ENCODE peak calls at places on chromosomes 3 and 15, in eight cellular contexts. One of them, this sample, is unnamed.

GRCh38 chr3:122679467-122680291 is 960 bp upstream of the PARP14 start:
- DNase-seq in mesothelial cell of epicardium: no peak
- DNase-seq in tibial nerve: peak
- DNase-seq in MV-4-11: no peak
- DNase-seq in Ammon's horn: peak
- DNase-seq in naive thymus-derived CD4-positive, alpha-beta T cell: no peak
- DNase-seq in GM10248: no peak
- DNase-seq in mammary epithelial cell: peak
- DNase-seq in this sample: no peak

GRCh38 chr3:134389865-134390264 is 15.6 kb upstream of the AMOTL2 start:
- DNase-seq in mesothelial cell of epicardium: no peak
- DNase-seq in tibial nerve: no peak
- DNase-seq in MV-4-11: no peak
- DNase-seq in Ammon's horn: no peak
- DNase-seq in naive thymus-derived CD4-positive, alpha-beta T cell: no peak
- DNase-seq in GM10248: no peak
- DNase-seq in mammary epithelial cell: no peak
- DNase-seq in this sample: no peak

GRCh38 chr15:101128696-101129095 is 123.2 kb downstream of the CHSY1 start:
- DNase-seq in mesothelial cell of epicardium: no peak
- DNase-seq in tibial nerve: no peak
- DNase-seq in MV-4-11: no peak
- DNase-seq in Ammon's horn: no peak
- DNase-seq in naive thymus-derived CD4-positive, alpha-beta T cell: no peak
- DNase-seq in GM10248: no peak
- DNase-seq in mammary epithelial cell: no peak
- DNase-seq in this sample: no peak

GRCh38 chr3:22960326-22960984 is 242.7 kb upstream of the UBE2E2 start:
- DNase-seq in mesothelial cell of epicardium: no peak
- DNase-seq in tibial nerve: peak
- DNase-seq in MV-4-11: no peak
- DNase-seq in Ammon's horn: peak
- DNase-seq in naive thymus-derived CD4-positive, alpha-beta T cell: no peak
- DNase-seq in GM10248: peak
- DNase-seq in mammary epithelial cell: peak
- DNase-seq in this sample: peak

GRCh38 chr3:151766454-151766853 is 32.7 kb downstream of the AADACL2 start:
- DNase-seq in mesothelial cell of epicardium: no peak
- DNase-seq in tibial nerve: no peak
- DNase-seq in MV-4-11: no peak
- DNase-seq in Ammon's horn: no peak
- DNase-seq in naive thymus-derived CD4-positive, alpha-beta T cell: no peak
- DNase-seq in GM10248: no peak
- DNase-seq in mammary epithelial cell: peak
- DNase-seq in this sample: no peak

GRCh38 chr3:52228266-52228665 is 2.8 kb upstream of the TLR9 start:
- DNase-seq in mesothelial cell of epicardium: no peak
- DNase-seq in tibial nerve: no peak
- DNase-seq in MV-4-11: no peak
- DNase-seq in Ammon's horn: no peak
- DNase-seq in naive thymus-derived CD4-positive, alpha-beta T cell: no peak
- DNase-seq in GM10248: no peak
- DNase-seq in mammary epithelial cell: no peak
- DNase-seq in this sample: no peak

GRCh38 chr3:9098716-9099675 is 135.7 kb upstream of the RAD18 start:
- DNase-seq in mesothelial cell of epicardium: peak
- DNase-seq in tibial nerve: no peak
- DNase-seq in MV-4-11: no peak
- DNase-seq in Ammon's horn: peak
- DNase-seq in naive thymus-derived CD4-positive, alpha-beta T cell: no peak
- DNase-seq in GM10248: no peak
- DNase-seq in mammary epithelial cell: no peak
- DNase-seq in this sample: no peak

GRCh38 chr3:139537325-139537724 is 2.2 kb downstream of the RBP1 start:
- DNase-seq in mesothelial cell of epicardium: no peak
- DNase-seq in tibial nerve: no peak
- DNase-seq in MV-4-11: no peak
- DNase-seq in Ammon's horn: no peak
- DNase-seq in naive thymus-derived CD4-positive, alpha-beta T cell: no peak
- DNase-seq in GM10248: no peak
- DNase-seq in mammary epithelial cell: peak
- DNase-seq in this sample: peak

GRCh38 chr3:29144807-29145206 is 136.1 kb upstream of the RBMS3 start:
- DNase-seq in mesothelial cell of epicardium: no peak
- DNase-seq in tibial nerve: peak
- DNase-seq in MV-4-11: no peak
- DNase-seq in Ammon's horn: peak
- DNase-seq in naive thymus-derived CD4-positive, alpha-beta T cell: no peak
- DNase-seq in GM10248: no peak
- DNase-seq in mammary epithelial cell: no peak
- DNase-seq in this sample: no peak

GRCh38 chr15:22851513-22851912 is 13.0 kb downstream of the NIPA2 start:
- DNase-seq in mesothelial cell of epicardium: no peak
- DNase-seq in tibial nerve: no peak
- DNase-seq in MV-4-11: no peak
- DNase-seq in Ammon's horn: no peak
- DNase-seq in naive thymus-derived CD4-positive, alpha-beta T cell: no peak
- DNase-seq in GM10248: no peak
- DNase-seq in mammary epithelial cell: no peak
- DNase-seq in this sample: no peak

GRCh38 chr3:133269393-133269792 is 130.5 kb upstream of the BFSP2 start:
- DNase-seq in mesothelial cell of epicardium: no peak
- DNase-seq in tibial nerve: no peak
- DNase-seq in MV-4-11: no peak
- DNase-seq in Ammon's horn: no peak
- DNase-seq in naive thymus-derived CD4-positive, alpha-beta T cell: no peak
- DNase-seq in GM10248: no peak
- DNase-seq in mammary epithelial cell: no peak
- DNase-seq in this sample: no peak

GRCh38 chr3:147422226-147422933 is 13.2 kb downstream of the ZIC1 start:
- DNase-seq in mesothelial cell of epicardium: no peak
- DNase-seq in tibial nerve: no peak
- DNase-seq in MV-4-11: no peak
- DNase-seq in Ammon's horn: no peak
- DNase-seq in naive thymus-derived CD4-positive, alpha-beta T cell: no peak
- DNase-seq in GM10248: no peak
- DNase-seq in mammary epithelial cell: no peak
- DNase-seq in this sample: no peak

GRCh38 chr15:99943466-99943865 is 210.2 kb upstream of the LYSMD4 start:
- DNase-seq in mesothelial cell of epicardium: no peak
- DNase-seq in tibial nerve: no peak
- DNase-seq in MV-4-11: no peak
- DNase-seq in Ammon's horn: no peak
- DNase-seq in naive thymus-derived CD4-positive, alpha-beta T cell: no peak
- DNase-seq in GM10248: no peak
- DNase-seq in mammary epithelial cell: no peak
- DNase-seq in this sample: no peak

GRCh38 chr15:43939070-43939469 is 112.3 kb downstream of the WDR76 start:
- DNase-seq in mesothelial cell of epicardium: no peak
- DNase-seq in tibial nerve: no peak
- DNase-seq in MV-4-11: no peak
- DNase-seq in Ammon's horn: no peak
- DNase-seq in naive thymus-derived CD4-positive, alpha-beta T cell: no peak
- DNase-seq in GM10248: peak
- DNase-seq in mammary epithelial cell: no peak
- DNase-seq in this sample: no peak

GRCh38 chr3:69288161-69288895 is 97.6 kb downstream of the FRMD4B start:
- DNase-seq in mesothelial cell of epicardium: peak
- DNase-seq in tibial nerve: no peak
- DNase-seq in MV-4-11: no peak
- DNase-seq in Ammon's horn: no peak
- DNase-seq in naive thymus-derived CD4-positive, alpha-beta T cell: no peak
- DNase-seq in GM10248: peak
- DNase-seq in mammary epithelial cell: peak
- DNase-seq in this sample: no peak

This sample was measured in trophoblast cell.